ENCODE peak calls at places on chromosomes 4 and X, in nine cellular contexts. I is right lobe of liver, Y is psoas muscle, M is GM23338, W is fibroblast of the aortic adventitia, E is GM06990, G is body of pancreas, T is HFF-Myc, X is GM12865. U is an unnamed sample.

GRCh38 chr4:38109370-38109769 is 149.2 kb downstream of the PTTG2 start:
- DNase-seq in M (no peak), W (no peak), Y (no peak), I (no peak), G (no peak), T (no peak), X (no peak), E (no peak), U (no peak)

GRCh38 chr4:72323227-72323626 is 245.8 kb downstream of the ADAMTS3 start:
- DNase-seq in W (peak), I (no peak), M (no peak), Y (no peak), E (no peak), X (no peak), G (no peak), T (no peak), U (no peak)

GRCh38 chrX:27815209-27815608 is 7.4 kb downstream of the MAGEB10 start:
- DNase-seq in M (no peak), E (no peak), Y (no peak), I (no peak), T (no peak), W (peak), X (no peak), G (no peak), U (no peak)

GRCh38 chr4:172978848-172979247 is 189.8 kb upstream of the GALNT7 start:
- DNase-seq in Y (no peak), W (no peak), T (no peak), X (no peak), M (no peak), I (no peak), G (no peak), E (no peak), U (no peak)

GRCh38 chr4:635851-636627 is 10.7 kb downstream of the PDE6B start:
- DNase-seq in E (no peak), Y (peak), G (no peak), M (no peak), W (no peak), T (no peak), X (no peak), I (peak), U (no peak)

GRCh38 chr4:183554878-183555585 is 50.2 kb downstream of the ING2 start:
- DNase-seq in I (no peak), W (no peak), X (no peak), E (no peak), G (no peak), M (no peak), T (no peak), Y (no peak), U (no peak)

GRCh38 chr4:2231082-2231481 is 10.8 kb downstream of the HAUS3 start:
- DNase-seq in Y (no peak), T (no peak), M (no peak), G (no peak), I (no peak), E (no peak), W (no peak), X (no peak), U (no peak)

GRCh38 chr4:878796-879729 is 53.1 kb downstream of the GAK start:
- DNase-seq in E (no peak), X (no peak), I (no peak), W (no peak), M (no peak), T (no peak), Y (no peak), G (no peak), U (no peak)

GRCh38 chr4:148795156-148795864 is 353.1 kb upstream of the NR3C2 start:
- DNase-seq in Y (no peak), M (peak), I (no peak), W (peak), T (no peak), X (no peak), G (peak), E (no peak), U (no peak)

GRCh38 chr4:136927172-136927571 is 605.1 kb downstream of the PCDH18 start:
- DNase-seq in I (no peak), E (no peak), G (peak), X (no peak), Y (no peak), M (no peak), T (no peak), W (peak), U (no peak)

GRCh38 chrX:149572743-149573142 is 14.5 kb downstream of the MAGEA9B start:
- DNase-seq in M (no peak), I (no peak), Y (no peak), W (peak), T (no peak), E (no peak), X (no peak), G (no peak), U (no peak)

GRCh38 chrX:27883468-27884092 is 75.8 kb downstream of the MAGEB10 start:
- DNase-seq in M (peak), X (peak), G (no peak), Y (no peak), W (no peak), T (no peak), E (peak), I (no peak), U (no peak)

GRCh38 chr4:70734168-70734954 is 12.6 kb downstream of the RUFY3 start:
- DNase-seq in G (peak), T (no peak), E (peak), Y (no peak), I (no peak), X (peak), M (no peak), W (peak), U (peak)

GRCh38 chr4:72340803-72341431 is 228.1 kb downstream of the ADAMTS3 start:
- DNase-seq in X (no peak), W (peak), G (no peak), E (no peak), M (peak), I (no peak), Y (no peak), T (no peak), U (no peak)

GRCh38 chr4:144905286-144905685 is 192.7 kb downstream of the ANAPC10 start:
- DNase-seq in M (peak), Y (no peak), E (no peak), T (no peak), W (no peak), X (no peak), G (no peak), I (no peak), U (no peak)

GRCh38 chr4:62434921-62435320 is 1234.8 kb downstream of the ADGRL3 start:
- DNase-seq in E (no peak), T (no peak), G (no peak), Y (no peak), X (no peak), W (no peak), M (no peak), I (no peak), U (no peak)

GRCh38 chrX:53831662-53832635 is 145.4 kb upstream of the HUWE1 start:
- DNase-seq in T (peak), I (no peak), W (peak), M (peak), Y (no peak), X (peak), E (peak), G (peak), U (peak)
- TF ChIP-seq CTCF in T (peak), I (peak), W (peak), M (peak), Y (no peak), X (peak), E (peak), G (peak), U (no peak)

GRCh38 chrX:46912673-46913491 is 661 bp downstream of the JADE3 start:
- DNase-seq in T (no peak), X (peak), W (peak), I (peak), M (peak), E (peak), Y (peak), G (peak), U (peak)

GRCh38 chrX:46913710-46914109 is 1.5 kb downstream of the JADE3 start:
- DNase-seq in X (peak), I (peak), W (peak), Y (no peak), M (peak), T (no peak), G (peak), E (no peak), U (no peak)

GRCh38 chrX:46910415-46910814 is 1.8 kb upstream of the JADE3 start:
- DNase-seq in I (no peak), X (no peak), G (no peak), W (no peak), Y (no peak), M (no peak), T (no peak), E (no peak), U (no peak)

GRCh38 chrX:46916273-46916672 is 4.1 kb downstream of the JADE3 start:
- DNase-seq in X (no peak), G (no peak), T (no peak), I (no peak), E (no peak), Y (no peak), W (no peak), M (no peak), U (no peak)

DNA sequence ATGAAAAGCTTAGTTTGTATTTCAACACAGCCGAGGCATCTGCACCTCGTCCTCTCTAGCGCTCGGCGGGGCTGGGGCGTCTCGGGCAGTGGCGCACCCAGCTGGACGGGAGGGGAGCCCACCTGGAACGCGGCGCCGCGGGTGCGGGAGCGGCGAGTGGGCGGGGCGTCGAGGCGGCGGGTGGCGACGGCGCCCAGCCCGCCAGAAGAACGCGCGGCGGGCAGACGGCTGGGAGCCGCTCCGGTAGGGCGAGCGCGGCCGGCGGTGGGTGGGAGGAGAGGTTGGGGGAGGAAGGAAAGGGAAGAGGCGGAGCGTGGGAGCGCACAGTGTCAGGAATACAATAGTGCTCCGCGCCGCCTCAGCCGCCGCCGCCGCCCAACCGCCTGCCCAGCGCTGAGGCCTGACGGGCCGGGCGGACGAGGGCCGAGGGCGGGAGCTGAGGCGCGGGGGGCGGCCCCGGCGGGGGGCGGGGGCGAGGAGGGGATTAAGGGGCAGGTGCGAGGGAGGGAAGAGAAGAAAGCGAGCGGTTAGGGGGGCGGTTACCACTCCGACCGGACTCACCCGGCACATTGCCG is at the start of gene JADE3:
- DNase-seq in I (peak), G (peak), Y (peak), E (peak), M (peak), T (no peak), X (peak), W (peak), U (peak)
- TF ChIP-seq CTCF in I (no peak), G (no peak), Y (no peak), E (no peak), M (no peak), T (no peak), X (no peak), W (no peak), U (peak)

GRCh38 chr4:98741952-98742351 is 83.5 kb upstream of the TSPAN5 start:
- DNase-seq in E (no peak), W (no peak), I (no peak), X (no peak), Y (no peak), G (no peak), M (no peak), T (no peak), U (no peak)
- TF ChIP-seq CTCF in E (no peak), W (no peak), I (no peak), X (no peak), Y (no peak), G (no peak), M (peak), T (no peak), U (no peak)

GRCh38 chrX:104486691-104487090 is 79.3 kb upstream of the IL1RAPL2 start:
- DNase-seq in E (no peak), Y (no peak), W (no peak), T (no peak), X (no peak), G (no peak), M (no peak), I (no peak), U (no peak)

GRCh38 chrX:104482757-104483156 is 83.2 kb upstream of the IL1RAPL2 start:
- DNase-seq in I (no peak), E (no peak), W (no peak), T (no peak), Y (no peak), G (no peak), X (no peak), M (peak), U (no peak)
- TF ChIP-seq CTCF in I (peak), E (peak), W (no peak), T (no peak), Y (no peak), G (no peak), X (peak), M (peak), U (no peak)

DNA sequence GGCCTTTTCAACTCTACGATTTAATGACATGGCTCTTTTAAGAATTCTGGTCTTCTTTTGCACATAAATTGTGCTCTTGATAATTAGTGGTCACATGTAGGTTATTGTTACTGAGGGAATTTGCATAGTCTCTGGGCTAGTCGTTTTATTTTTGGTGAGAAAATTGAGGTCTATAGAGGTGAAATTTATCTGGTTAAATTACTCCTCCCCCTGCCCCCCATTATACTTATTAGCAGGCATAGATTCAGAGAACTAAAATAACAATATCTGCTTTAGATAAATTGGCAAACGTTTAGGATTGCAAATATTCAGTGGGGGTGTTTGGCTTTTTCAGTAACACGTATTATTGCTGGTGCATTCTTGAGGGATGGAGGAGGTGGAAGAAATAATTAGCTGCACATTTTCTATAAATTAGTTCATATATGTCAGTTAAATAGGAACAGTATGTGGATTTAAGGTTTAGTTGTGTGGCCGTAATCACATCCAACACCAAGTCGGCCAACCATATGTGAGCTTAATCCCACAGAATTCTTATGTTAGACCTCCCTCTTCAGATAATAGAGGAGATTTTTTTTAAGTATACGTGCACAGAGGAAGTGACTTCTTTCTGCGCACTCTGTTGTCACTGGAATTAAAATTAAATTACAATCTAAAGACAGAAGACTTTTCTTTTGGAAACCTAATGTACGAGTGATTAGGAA is 1.9 kb downstream of the SEPTIN11 start:
- DNase-seq in X (no peak), T (no peak), W (peak), G (no peak), M (no peak), I (no peak), E (no peak), Y (no peak), U (no peak)
- TF ChIP-seq CTCF in X (no peak), T (no peak), W (no peak), G (no peak), M (no peak), I (no peak), E (no peak), Y (no peak), U (no peak)

DNA sequence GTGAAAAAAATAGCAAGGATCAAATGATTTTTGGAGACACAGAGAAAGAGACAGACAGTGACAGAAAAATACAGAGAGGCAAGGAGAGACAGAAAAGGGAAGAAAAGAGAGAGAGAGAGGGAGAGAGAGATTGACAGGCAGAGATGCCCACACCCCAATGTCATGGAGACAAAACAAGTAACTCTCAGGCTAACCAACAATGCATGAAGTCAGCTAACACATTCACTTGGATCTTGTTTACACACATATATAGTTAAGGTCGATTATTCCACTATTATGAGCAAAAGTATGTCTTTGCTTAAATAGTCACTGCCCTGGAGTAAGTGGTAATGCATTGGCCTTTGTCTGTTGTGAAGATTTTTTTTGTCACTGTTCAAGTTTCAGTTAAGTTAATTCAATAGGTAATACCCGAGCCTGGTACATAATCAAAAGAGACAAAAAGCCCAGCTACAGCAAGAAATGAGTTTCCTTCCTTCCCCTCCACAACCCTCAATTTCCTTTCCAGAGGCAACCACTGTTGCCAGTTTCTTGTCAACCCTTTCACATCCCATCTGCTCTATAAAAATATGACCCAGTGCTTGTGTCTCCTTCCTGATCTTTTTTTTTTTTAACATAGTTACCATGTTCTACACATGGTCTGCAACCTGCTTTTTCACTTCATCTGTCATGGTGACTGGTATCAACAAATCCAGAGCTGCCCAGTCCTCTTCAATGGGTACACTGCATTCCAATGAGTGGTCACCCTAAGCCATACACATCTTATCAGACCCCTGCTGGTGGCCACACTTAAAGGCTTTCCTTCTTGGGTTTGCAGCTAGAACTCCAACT is 52.1 kb downstream of the PROM1 start:
- DNase-seq in X (no peak), W (no peak), Y (no peak), G (no peak), E (no peak), M (no peak), T (no peak), I (no peak), U (no peak)
- TF ChIP-seq CTCF in X (no peak), W (no peak), Y (no peak), G (no peak), E (no peak), M (no peak), T (no peak), I (no peak), U (no peak)

U was measured in GM10248.